ENCODE peak calls at places on chromosomes 3 and 15, in eight cellular contexts. F is cardiac fibroblast, B is heart right ventricle, H is psoas muscle, Z is fibroblast of mammary gland, K is AG09309, N is NB4, X is foreskin fibroblast. C is an unnamed sample.
A peak's percentile ranks its signal among the peaks of the same experiment; 100 is the strongest.

GRCh38 chr3:183318846-183319770 is 66.1 kb downstream of the B3GNT5 start:
- DNase-seq in X (peak; percentile 30), K (no peak), B (no peak), H (no peak), Z (no peak), F (no peak), N (no peak), C (peak; percentile 3)

GRCh38 chr3:168251371-168251770 is 155.6 kb upstream of the GOLIM4 start:
- DNase-seq in Z (no peak), X (no peak), B (no peak), H (no peak), N (no peak), K (no peak), F (no peak), C (no peak)

GRCh38 chr3:29186982-29187718 is 93.7 kb upstream of the RBMS3 start:
- DNase-seq in X (peak; percentile 71), K (peak; percentile 43), N (no peak), Z (peak; percentile 90), F (peak; percentile 37), H (no peak), B (no peak), C (peak; percentile 60)

GRCh38 chr3:18891641-18892040 is 256.7 kb upstream of the KCNH8 start:
- DNase-seq in B (no peak), F (no peak), K (no peak), X (no peak), Z (no peak), N (peak; percentile 31), H (no peak), C (no peak)

GRCh38 chr15:77696006-77696631 is 63.4 kb upstream of the LINGO1 start:
- DNase-seq in N (no peak), B (no peak), X (no peak), K (no peak), Z (no peak), H (peak; percentile 39), F (no peak), C (no peak)

GRCh38 chr15:90002428-90002844 is 1.3 kb downstream of the ZNF710 start:
- DNase-seq in X (peak; percentile 79), H (peak; percentile 57), K (no peak), B (peak; percentile 47), Z (peak; percentile 54), F (peak; percentile 47), N (peak; percentile 79), C (peak; percentile 34)

GRCh38 chr3:122356402-122356801 is 26.6 kb downstream of the MIX23 start:
- DNase-seq in X (peak; percentile 57), N (peak; percentile 54), F (peak; percentile 21), Z (peak; percentile 60), B (no peak), K (no peak), H (no peak), C (peak; percentile 12)

GRCh38 chr3:63910873-63911272 is 1.3 kb downstream of the SCAANT1 start:
- DNase-seq in Z (peak; percentile 32), K (no peak), H (no peak), X (peak; percentile 41), B (no peak), F (no peak), N (peak; percentile 30), C (no peak)

GRCh38 chr15:92586383-92586910 is 69.1 kb downstream of the FAM174B start:
- DNase-seq in H (no peak), K (no peak), B (no peak), X (no peak), N (no peak), F (no peak), Z (no peak), C (no peak)

GRCh38 chr3:195268608-195269309 is 2.2 kb downstream of the XXYLT1 start:
- DNase-seq in F (no peak), H (no peak), X (no peak), Z (no peak), K (no peak), N (no peak), B (no peak), C (no peak)

GRCh38 chr3:184040010-184040409 is 8.5 kb downstream of the HTR3D start:
- DNase-seq in N (peak; percentile 28), H (no peak), B (no peak), K (peak; percentile 10), Z (peak; percentile 56), F (peak; percentile 39), X (peak; percentile 38), C (peak; percentile 38)

GRCh38 chr15:73809728-73810501 is 56.8 kb upstream of the INSYN1 start:
- DNase-seq in K (no peak), F (no peak), X (peak; percentile 11), H (no peak), B (peak; percentile 33), N (peak; percentile 4), Z (peak; percentile 2), C (no peak)

GRCh38 chr15:60969658-60970057 is 259.4 kb downstream of the RORA start:
- DNase-seq in F (no peak), X (no peak), N (no peak), K (no peak), H (no peak), B (no peak), Z (no peak), C (no peak)

GRCh38 chr3:8516783-8517182 is 15.2 kb downstream of the LMCD1 start:
- DNase-seq in X (no peak), K (no peak), F (no peak), Z (no peak), H (no peak), B (no peak), N (no peak), C (no peak)

DNA sequence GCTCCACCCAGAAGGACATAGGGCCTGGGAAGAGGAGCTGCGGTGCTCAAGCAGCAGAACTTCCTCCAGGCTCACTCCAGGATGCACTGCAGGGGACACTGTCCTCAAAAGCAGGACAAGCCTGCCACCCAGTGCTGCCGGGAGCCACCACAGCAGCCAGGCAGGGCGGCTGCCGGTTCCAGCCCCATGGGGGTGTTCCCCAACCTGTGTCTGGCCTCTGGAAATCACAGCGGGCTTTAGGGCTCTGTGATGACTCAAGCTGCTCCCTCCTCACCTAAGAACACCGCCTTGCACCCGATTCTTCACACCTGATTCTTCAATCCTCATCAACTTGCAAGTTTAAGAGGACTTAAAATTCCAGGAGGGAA is 71.9 kb upstream of the SLC6A11 start:
- DNase-seq in F (no peak), N (peak; percentile 44), H (no peak), K (no peak), X (no peak), Z (no peak), B (no peak), C (no peak)
- TF ChIP-seq CTCF in F (no peak), N (peak; percentile 6), H (peak; percentile 6), K (peak; percentile 7), X (no peak), Z (no peak), B (no peak), C (no peak)

DNA sequence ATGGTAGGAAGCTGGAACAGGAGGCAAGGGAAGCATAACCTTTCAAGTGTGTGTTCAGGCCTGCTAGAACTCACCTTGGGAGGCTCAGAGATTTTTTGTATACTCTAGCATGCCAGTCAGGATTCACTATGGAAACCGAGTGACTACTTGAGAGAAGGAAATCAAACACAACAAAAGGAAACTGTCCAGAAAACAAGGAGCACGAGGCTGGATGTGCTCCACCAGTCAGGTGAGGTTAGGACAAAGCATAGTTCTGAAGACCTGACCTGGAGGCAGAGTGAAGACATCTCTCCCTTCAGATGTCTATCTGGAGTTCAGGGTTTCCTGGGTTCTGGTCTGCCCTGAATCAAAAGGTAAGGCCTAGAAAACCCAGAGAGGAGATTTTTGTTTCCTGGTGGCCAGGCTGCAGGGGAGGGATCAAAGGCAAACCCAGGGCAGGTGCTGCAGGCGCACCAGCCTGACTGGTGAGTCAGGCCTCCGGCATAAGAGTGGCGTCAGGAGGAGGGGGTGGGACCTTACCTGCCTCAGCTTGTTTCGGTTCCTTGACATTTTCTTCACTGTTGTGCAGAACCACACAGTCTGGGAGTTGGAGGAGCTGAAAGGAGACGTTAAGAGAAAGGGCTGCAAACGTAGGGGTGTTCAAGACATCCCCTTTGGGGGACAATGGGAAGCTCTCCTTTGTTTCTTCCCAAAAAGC is 52.2 kb upstream of the OSBPL11 start:
- DNase-seq in X (no peak), K (no peak), N (no peak), H (no peak), B (no peak), Z (no peak), F (no peak), C (no peak)
- H3K4me3 ChIP-seq in X (no peak overlapping the region), K (no peak overlapping the region), N (no peak overlapping the region), H (no peak overlapping the region), B (no peak overlapping the region), Z (no peak overlapping the region), F (no peak overlapping the region), C (no peak overlapping the region)

GRCh38 chr3:146503459-146504202 is 34.3 kb upstream of the PLSCR2 start:
- DNase-seq in B (no peak), F (peak; percentile 86), Z (peak; percentile 97), N (peak; percentile 2), K (peak; percentile 63), H (no peak), X (peak; percentile 81), C (peak; percentile 94)
- TF ChIP-seq CTCF in B (no peak), F (no peak), Z (no peak), N (no peak), K (no peak), H (no peak), X (no peak), C (peak; percentile 6)

DNA sequence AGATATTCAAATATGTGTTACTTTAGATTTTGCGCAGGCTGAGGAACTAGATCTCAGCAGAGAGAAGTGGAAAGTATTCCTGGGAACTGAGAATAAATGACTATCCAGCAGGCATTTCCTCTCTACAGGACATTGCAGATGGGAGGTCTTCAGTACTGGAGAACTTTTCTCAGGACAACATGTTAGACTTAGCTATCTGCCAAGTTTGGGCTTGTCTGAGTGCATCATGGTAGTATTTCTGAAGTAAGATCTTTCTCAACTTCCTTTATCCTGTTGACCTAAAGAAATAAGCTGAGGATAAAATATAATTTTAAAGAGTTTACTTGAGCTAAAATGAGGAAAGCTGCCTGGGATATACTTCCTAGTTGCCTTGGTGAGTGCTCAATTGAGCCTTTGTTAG is 167.9 kb upstream of the BCHE start:
- DNase-seq in B (no peak), N (no peak), Z (no peak), F (no peak), H (no peak), X (no peak), K (no peak), C (no peak)
- H3K4me3 ChIP-seq in B (no peak overlapping the region), N (no peak overlapping the region), Z (no peak overlapping the region), F (no peak overlapping the region), H (no peak overlapping the region), X (no peak overlapping the region), K (no peak overlapping the region), C (no peak overlapping the region)

C was measured in AG10803.